ENCODE peak calls at places on chromosomes 2 and 18, in nine cellular contexts. One of them, this sample, is unnamed.

GRCh38 chr2:240928476-240929363 is 22.6 kb downstream of the CROCC2 start:
- DNase-seq in lung: no peak
- DNase-seq in fibroblast of mammary gland: no peak
- DNase-seq in brain microvascular endothelial cell: no peak
- DNase-seq in PC-3: no peak
- DNase-seq in colonic mucosa: peak; percentile 13
- DNase-seq in fibroblast of the aortic adventitia: no peak
- DNase-seq in bronchial epithelial cell: no peak
- DNase-seq in heart left ventricle: peak; percentile 19
- DNase-seq in this sample: no peak

GRCh38 chr2:72028351-72028995 is 119.2 kb downstream of the CYP26B1 start:
- DNase-seq in fibroblast of mammary gland: no peak
- DNase-seq in fibroblast of the aortic adventitia: no peak
- DNase-seq in heart left ventricle: no peak
- DNase-seq in lung: peak; percentile 25
- DNase-seq in bronchial epithelial cell: no peak
- DNase-seq in colonic mucosa: peak; percentile 7
- DNase-seq in PC-3: no peak
- DNase-seq in brain microvascular endothelial cell: no peak
- DNase-seq in this sample: no peak

GRCh38 chr2:112065966-112066365 is 10.9 kb downstream of the TMEM87B start:
- DNase-seq in heart left ventricle: no peak
- DNase-seq in PC-3: peak; percentile 67
- DNase-seq in fibroblast of mammary gland: peak; percentile 68
- DNase-seq in colonic mucosa: no peak
- DNase-seq in brain microvascular endothelial cell: peak; percentile 30
- DNase-seq in bronchial epithelial cell: peak; percentile 76
- DNase-seq in lung: no peak
- DNase-seq in fibroblast of the aortic adventitia: peak; percentile 62
- DNase-seq in this sample: peak; percentile 76

GRCh38 chr2:241776336-241777166 is at the start of gene GAL3ST2:
- DNase-seq in bronchial epithelial cell: no peak
- DNase-seq in fibroblast of mammary gland: no peak
- DNase-seq in fibroblast of the aortic adventitia: no peak
- DNase-seq in brain microvascular endothelial cell: no peak
- DNase-seq in heart left ventricle: no peak
- DNase-seq in colonic mucosa: peak; percentile 82
- DNase-seq in lung: peak; percentile 21
- DNase-seq in PC-3: no peak
- DNase-seq in this sample: no peak

GRCh38 chr18:12411456-12411855 is 3.7 kb downstream of the PRELID3A start:
- DNase-seq in PC-3: no peak
- DNase-seq in fibroblast of the aortic adventitia: no peak
- DNase-seq in fibroblast of mammary gland: no peak
- DNase-seq in bronchial epithelial cell: no peak
- DNase-seq in lung: no peak
- DNase-seq in brain microvascular endothelial cell: no peak
- DNase-seq in heart left ventricle: no peak
- DNase-seq in colonic mucosa: no peak
- DNase-seq in this sample: no peak

GRCh38 chr2:217964658-217965161 is 38.1 kb downstream of the TNS1 start:
- DNase-seq in fibroblast of the aortic adventitia: no peak
- DNase-seq in heart left ventricle: peak; percentile 51
- DNase-seq in bronchial epithelial cell: no peak
- DNase-seq in brain microvascular endothelial cell: no peak
- DNase-seq in fibroblast of mammary gland: no peak
- DNase-seq in colonic mucosa: no peak
- DNase-seq in lung: no peak
- DNase-seq in PC-3: no peak
- DNase-seq in this sample: no peak

GRCh38 chr18:22221350-22221749 is 52.0 kb downstream of the GATA6 start:
- DNase-seq in fibroblast of mammary gland: no peak
- DNase-seq in bronchial epithelial cell: no peak
- DNase-seq in PC-3: no peak
- DNase-seq in fibroblast of the aortic adventitia: no peak
- DNase-seq in lung: no peak
- DNase-seq in heart left ventricle: no peak
- DNase-seq in colonic mucosa: no peak
- DNase-seq in brain microvascular endothelial cell: no peak
- DNase-seq in this sample: no peak

GRCh38 chr18:48410095-48410920 is 1.1 kb upstream of the ZBTB7C start:
- DNase-seq in PC-3: peak; percentile 67
- DNase-seq in bronchial epithelial cell: peak; percentile 77
- DNase-seq in brain microvascular endothelial cell: peak; percentile 64
- DNase-seq in fibroblast of mammary gland: peak; percentile 73
- DNase-seq in fibroblast of the aortic adventitia: peak; percentile 69
- DNase-seq in colonic mucosa: peak; percentile 95
- DNase-seq in heart left ventricle: peak; percentile 95
- DNase-seq in lung: peak; percentile 92
- DNase-seq in this sample: peak; percentile 84

GRCh38 chr2:174495365-174496012 is 8.7 kb upstream of the GPR155 start:
- DNase-seq in bronchial epithelial cell: no peak
- DNase-seq in fibroblast of mammary gland: no peak
- DNase-seq in brain microvascular endothelial cell: no peak
- DNase-seq in lung: no peak
- DNase-seq in fibroblast of the aortic adventitia: no peak
- DNase-seq in colonic mucosa: no peak
- DNase-seq in heart left ventricle: no peak
- DNase-seq in PC-3: peak; percentile 33
- DNase-seq in this sample: no peak

GRCh38 chr2:126831234-126832005 is 67.3 kb upstream of the TEX51 start:
- DNase-seq in heart left ventricle: no peak
- DNase-seq in colonic mucosa: no peak
- DNase-seq in fibroblast of the aortic adventitia: no peak
- DNase-seq in fibroblast of mammary gland: no peak
- DNase-seq in brain microvascular endothelial cell: peak; percentile 47
- DNase-seq in lung: no peak
- DNase-seq in PC-3: peak; percentile 7
- DNase-seq in bronchial epithelial cell: no peak
- DNase-seq in this sample: peak; percentile 12

GRCh38 chr2:101400516-101401315 is 13.4 kb upstream of the CREG2 start:
- DNase-seq in colonic mucosa: no peak
- DNase-seq in lung: no peak
- DNase-seq in heart left ventricle: no peak
- DNase-seq in brain microvascular endothelial cell: no peak
- DNase-seq in fibroblast of mammary gland: no peak
- DNase-seq in bronchial epithelial cell: no peak
- DNase-seq in fibroblast of the aortic adventitia: no peak
- DNase-seq in PC-3: no peak
- DNase-seq in this sample: no peak

GRCh38 chr2:133959066-133959465 is 294.8 kb upstream of the MGAT5 start:
- DNase-seq in fibroblast of mammary gland: no peak
- DNase-seq in heart left ventricle: no peak
- DNase-seq in colonic mucosa: no peak
- DNase-seq in bronchial epithelial cell: no peak
- DNase-seq in brain microvascular endothelial cell: no peak
- DNase-seq in lung: no peak
- DNase-seq in PC-3: peak; percentile 7
- DNase-seq in fibroblast of the aortic adventitia: no peak
- DNase-seq in this sample: no peak

GRCh38 chr2:23639406-23639982 is 254.5 kb downstream of the KLHL29 start:
- DNase-seq in lung: no peak
- DNase-seq in brain microvascular endothelial cell: no peak
- DNase-seq in fibroblast of mammary gland: no peak
- DNase-seq in colonic mucosa: no peak
- DNase-seq in bronchial epithelial cell: no peak
- DNase-seq in heart left ventricle: no peak
- DNase-seq in fibroblast of the aortic adventitia: no peak
- DNase-seq in PC-3: no peak
- DNase-seq in this sample: no peak

GRCh38 chr2:213001285-213001910 is 150.0 kb downstream of the IKZF2 start:
- DNase-seq in fibroblast of mammary gland: no peak
- DNase-seq in brain microvascular endothelial cell: no peak
- DNase-seq in heart left ventricle: no peak
- DNase-seq in fibroblast of the aortic adventitia: peak; percentile 44
- DNase-seq in colonic mucosa: no peak
- DNase-seq in lung: no peak
- DNase-seq in PC-3: no peak
- DNase-seq in bronchial epithelial cell: no peak
- DNase-seq in this sample: no peak

GRCh38 chr2:115610888-115611287 is 1168.4 kb downstream of the DPP10 start:
- DNase-seq in colonic mucosa: no peak
- DNase-seq in brain microvascular endothelial cell: no peak
- DNase-seq in lung: no peak
- DNase-seq in heart left ventricle: no peak
- DNase-seq in PC-3: no peak
- DNase-seq in fibroblast of the aortic adventitia: no peak
- DNase-seq in fibroblast of mammary gland: no peak
- DNase-seq in bronchial epithelial cell: no peak
- DNase-seq in this sample: no peak

GRCh38 chr2:115606350-115606749 is 1163.9 kb downstream of the DPP10 start:
- DNase-seq in fibroblast of mammary gland: no peak
- DNase-seq in brain microvascular endothelial cell: no peak
- DNase-seq in bronchial epithelial cell: no peak
- DNase-seq in fibroblast of the aortic adventitia: no peak
- DNase-seq in heart left ventricle: no peak
- DNase-seq in lung: no peak
- DNase-seq in PC-3: no peak
- DNase-seq in colonic mucosa: no peak
- DNase-seq in this sample: no peak

GRCh38 chr2:115609978-115610377 is 1167.5 kb downstream of the DPP10 start:
- DNase-seq in PC-3: peak; percentile 4
- DNase-seq in heart left ventricle: no peak
- DNase-seq in fibroblast of mammary gland: no peak
- DNase-seq in bronchial epithelial cell: peak; percentile 1
- DNase-seq in colonic mucosa: no peak
- DNase-seq in fibroblast of the aortic adventitia: no peak
- DNase-seq in brain microvascular endothelial cell: no peak
- DNase-seq in lung: peak; percentile 44
- DNase-seq in this sample: no peak
- H3K4me3 ChIP-seq in PC-3: no peak overlapping the region
- H3K4me3 ChIP-seq in heart left ventricle: no peak overlapping the region
- H3K4me3 ChIP-seq in fibroblast of mammary gland: no peak overlapping the region
- H3K4me3 ChIP-seq in bronchial epithelial cell: no peak overlapping the region
- H3K4me3 ChIP-seq in colonic mucosa: no peak overlapping the region
- H3K4me3 ChIP-seq in fibroblast of the aortic adventitia: no peak overlapping the region
- H3K4me3 ChIP-seq in brain microvascular endothelial cell: no peak overlapping the region
- H3K4me3 ChIP-seq in lung: no peak overlapping the region
- H3K4me3 ChIP-seq in this sample: no peak overlapping the region

DNA sequence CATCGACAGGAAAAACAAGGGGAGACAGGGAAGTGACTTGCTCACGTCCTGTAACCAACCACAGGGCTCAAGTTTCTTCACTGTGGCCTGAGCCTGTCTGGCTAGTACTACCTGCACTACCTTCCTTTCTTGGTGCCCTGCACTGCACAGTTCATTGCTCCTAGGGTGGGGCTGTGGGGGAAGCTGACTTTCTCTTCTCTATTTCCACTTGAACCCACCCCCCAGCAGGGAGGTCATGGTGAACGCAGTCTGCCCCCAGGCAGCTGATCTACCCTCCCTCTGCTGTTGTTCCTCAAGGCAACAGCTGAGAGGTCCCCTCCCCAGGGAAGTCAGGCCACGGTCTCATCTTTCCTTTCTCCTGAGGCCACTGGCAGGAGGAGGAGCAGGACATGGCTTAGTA is 532.1 kb downstream of the SOX11 start:
- DNase-seq in bronchial epithelial cell: no peak
- DNase-seq in lung: no peak
- DNase-seq in PC-3: no peak
- DNase-seq in fibroblast of the aortic adventitia: no peak
- DNase-seq in fibroblast of mammary gland: no peak
- DNase-seq in heart left ventricle: no peak
- DNase-seq in colonic mucosa: no peak
- DNase-seq in brain microvascular endothelial cell: no peak
- DNase-seq in this sample: no peak
- TF ChIP-seq CTCF in bronchial epithelial cell: no peak
- TF ChIP-seq CTCF in lung: no peak
- TF ChIP-seq CTCF in PC-3: no peak
- TF ChIP-seq CTCF in fibroblast of the aortic adventitia: no peak
- TF ChIP-seq CTCF in fibroblast of mammary gland: no peak
- TF ChIP-seq CTCF in heart left ventricle: no peak
- TF ChIP-seq CTCF in colonic mucosa: no peak
- TF ChIP-seq CTCF in brain microvascular endothelial cell: no peak
- TF ChIP-seq CTCF in this sample: no peak

GRCh38 chr2:10370390-10370789 is 67.7 kb downstream of the HPCAL1 start:
- DNase-seq in bronchial epithelial cell: no peak
- DNase-seq in fibroblast of the aortic adventitia: no peak
- DNase-seq in PC-3: no peak
- DNase-seq in fibroblast of mammary gland: no peak
- DNase-seq in heart left ventricle: no peak
- DNase-seq in brain microvascular endothelial cell: no peak
- DNase-seq in colonic mucosa: no peak
- DNase-seq in lung: no peak
- DNase-seq in this sample: no peak

GRCh38 chr2:10366601-10367270 is 64.0 kb downstream of the HPCAL1 start:
- DNase-seq in heart left ventricle: no peak
- DNase-seq in colonic mucosa: no peak
- DNase-seq in brain microvascular endothelial cell: no peak
- DNase-seq in lung: no peak
- DNase-seq in PC-3: no peak
- DNase-seq in bronchial epithelial cell: no peak
- DNase-seq in fibroblast of the aortic adventitia: no peak
- DNase-seq in fibroblast of mammary gland: no peak
- DNase-seq in this sample: no peak

GRCh38 chr2:10367472-10368439 is 65.1 kb downstream of the HPCAL1 start:
- DNase-seq in fibroblast of the aortic adventitia: no peak
- DNase-seq in colonic mucosa: no peak
- DNase-seq in lung: no peak
- DNase-seq in heart left ventricle: no peak
- DNase-seq in bronchial epithelial cell: no peak
- DNase-seq in PC-3: no peak
- DNase-seq in fibroblast of mammary gland: no peak
- DNase-seq in brain microvascular endothelial cell: no peak
- DNase-seq in this sample: no peak

GRCh38 chr2:10369269-10370255 is 66.9 kb downstream of the HPCAL1 start:
- DNase-seq in fibroblast of the aortic adventitia: no peak
- DNase-seq in heart left ventricle: no peak
- DNase-seq in lung: peak; percentile 88
- DNase-seq in bronchial epithelial cell: no peak
- DNase-seq in colonic mucosa: peak; percentile 60
- DNase-seq in PC-3: no peak
- DNase-seq in brain microvascular endothelial cell: no peak
- DNase-seq in fibroblast of mammary gland: no peak
- DNase-seq in this sample: no peak

GRCh38 chr2:10368491-10369231 is 66.0 kb downstream of the HPCAL1 start:
- DNase-seq in heart left ventricle: no peak
- DNase-seq in brain microvascular endothelial cell: no peak
- DNase-seq in bronchial epithelial cell: no peak
- DNase-seq in lung: no peak
- DNase-seq in fibroblast of the aortic adventitia: no peak
- DNase-seq in PC-3: no peak
- DNase-seq in colonic mucosa: peak; percentile 68
- DNase-seq in fibroblast of mammary gland: no peak
- DNase-seq in this sample: no peak
- H3K4me3 ChIP-seq in heart left ventricle: no peak overlapping the region
- H3K4me3 ChIP-seq in brain microvascular endothelial cell: no peak overlapping the region
- H3K4me3 ChIP-seq in bronchial epithelial cell: no peak overlapping the region
- H3K4me3 ChIP-seq in lung: no peak overlapping the region
- H3K4me3 ChIP-seq in fibroblast of the aortic adventitia: no peak overlapping the region
- H3K4me3 ChIP-seq in PC-3: no peak overlapping the region
- H3K4me3 ChIP-seq in colonic mucosa: no peak overlapping the region
- H3K4me3 ChIP-seq in fibroblast of mammary gland: no peak overlapping the region
- H3K4me3 ChIP-seq in this sample: no peak overlapping the region

DNA sequence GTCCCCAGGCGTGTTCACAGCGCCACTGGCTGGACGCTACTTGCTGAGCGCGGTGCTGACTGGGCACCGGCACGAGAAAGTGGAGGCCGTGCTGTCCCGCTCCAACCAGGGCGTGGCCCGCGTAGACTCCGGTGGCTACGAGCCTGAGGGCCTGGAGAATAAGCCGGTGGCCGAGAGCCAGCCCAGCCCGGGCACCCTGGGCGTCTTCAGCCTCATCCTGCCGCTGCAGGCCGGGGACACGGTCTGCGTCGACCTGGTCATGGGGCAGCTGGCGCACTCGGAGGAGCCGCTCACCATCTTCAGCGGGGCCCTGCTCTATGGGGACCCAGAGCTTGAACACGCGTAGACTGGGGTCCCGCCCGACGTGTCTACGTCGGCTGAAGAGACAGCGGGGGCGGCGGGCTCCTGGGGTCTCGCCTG is 892 bp upstream of the KHK start:
- DNase-seq in brain microvascular endothelial cell: peak; percentile 50
- DNase-seq in heart left ventricle: peak; percentile 89
- DNase-seq in bronchial epithelial cell: peak; percentile 46
- DNase-seq in fibroblast of the aortic adventitia: peak; percentile 69
- DNase-seq in lung: peak; percentile 69
- DNase-seq in fibroblast of mammary gland: peak; percentile 69
- DNase-seq in PC-3: peak; percentile 69
- DNase-seq in colonic mucosa: peak; percentile 81
- DNase-seq in this sample: peak; percentile 75
- TF ChIP-seq CTCF in brain microvascular endothelial cell: peak; percentile 62
- TF ChIP-seq CTCF in heart left ventricle: peak; percentile 47
- TF ChIP-seq CTCF in bronchial epithelial cell: peak; percentile 50
- TF ChIP-seq CTCF in fibroblast of the aortic adventitia: peak; percentile 44
- TF ChIP-seq CTCF in lung: peak; percentile 65
- TF ChIP-seq CTCF in fibroblast of mammary gland: peak; percentile 34
- TF ChIP-seq CTCF in PC-3: peak; percentile 66
- TF ChIP-seq CTCF in colonic mucosa: peak; percentile 21
- TF ChIP-seq CTCF in this sample: peak; percentile 47